ENCODE peak calls at places on chromosome 11, in eight cellular contexts. One of them, this sample, is unnamed. For H3K9me3, the result is how much of the 10 kb centered on the place peaks cover.

GRCh38 chr11:129225190-129225589 is 33.1 kb upstream of the ARHGAP32 start:
- DNase-seq in tibial artery: no peak
- DNase-seq in gastrocnemius medialis: no peak
- DNase-seq in IMR-90: peak
- DNase-seq in transverse colon: no peak
- DNase-seq in A549: no peak
- DNase-seq in tibial nerve: no peak
- DNase-seq in CD8-positive, alpha-beta T cell: no peak
- DNase-seq in this sample: no peak

GRCh38 chr11:13098067-13098466 is 89.0 kb downstream of the RASSF10 start:
- DNase-seq in tibial artery: no peak
- DNase-seq in gastrocnemius medialis: no peak
- DNase-seq in IMR-90: no peak
- DNase-seq in transverse colon: no peak
- DNase-seq in A549: peak
- DNase-seq in tibial nerve: no peak
- DNase-seq in CD8-positive, alpha-beta T cell: no peak
- DNase-seq in this sample: no peak

GRCh38 chr11:117479372-117479771 is 151.7 kb downstream of the CEP164 start:
- DNase-seq in tibial artery: no peak
- DNase-seq in gastrocnemius medialis: no peak
- DNase-seq in IMR-90: no peak
- DNase-seq in transverse colon: no peak
- DNase-seq in A549: no peak
- DNase-seq in tibial nerve: no peak
- DNase-seq in CD8-positive, alpha-beta T cell: no peak
- DNase-seq in this sample: no peak

GRCh38 chr11:12800032-12800671 is 125.9 kb downstream of the TEAD1 start:
- DNase-seq in tibial artery: no peak
- DNase-seq in gastrocnemius medialis: no peak
- DNase-seq in IMR-90: peak
- DNase-seq in transverse colon: peak
- DNase-seq in A549: peak
- DNase-seq in tibial nerve: no peak
- DNase-seq in CD8-positive, alpha-beta T cell: no peak
- DNase-seq in this sample: no peak

GRCh38 chr11:126310992-126311310 is 7.1 kb downstream of the DCPS start:
- DNase-seq in tibial artery: no peak
- DNase-seq in gastrocnemius medialis: no peak
- DNase-seq in IMR-90: peak
- DNase-seq in transverse colon: no peak
- DNase-seq in A549: no peak
- DNase-seq in tibial nerve: no peak
- DNase-seq in CD8-positive, alpha-beta T cell: no peak
- DNase-seq in this sample: no peak

GRCh38 chr11:77411717-77412441 is 62.0 kb downstream of the PAK1 start:
- DNase-seq in tibial artery: peak
- DNase-seq in gastrocnemius medialis: peak
- DNase-seq in IMR-90: peak
- DNase-seq in transverse colon: peak
- DNase-seq in A549: peak
- DNase-seq in tibial nerve: peak
- DNase-seq in CD8-positive, alpha-beta T cell: peak
- DNase-seq in this sample: peak

GRCh38 chr11:27087425-27087824 is 46.8 kb downstream of the BBOX1 start:
- DNase-seq in tibial artery: no peak
- DNase-seq in gastrocnemius medialis: no peak
- DNase-seq in IMR-90: peak
- DNase-seq in transverse colon: no peak
- DNase-seq in A549: no peak
- DNase-seq in tibial nerve: no peak
- DNase-seq in CD8-positive, alpha-beta T cell: no peak
- DNase-seq in this sample: no peak

GRCh38 chr11:673866-674265 is 21.2 kb downstream of the DEAF1 start:
- DNase-seq in tibial artery: no peak
- DNase-seq in gastrocnemius medialis: no peak
- DNase-seq in IMR-90: no peak
- DNase-seq in transverse colon: no peak
- DNase-seq in A549: no peak
- DNase-seq in tibial nerve: no peak
- DNase-seq in CD8-positive, alpha-beta T cell: no peak
- DNase-seq in this sample: no peak

GRCh38 chr11:88480217-88480616 is 142.7 kb upstream of the CTSC start:
- DNase-seq in tibial artery: no peak
- DNase-seq in gastrocnemius medialis: no peak
- DNase-seq in IMR-90: peak
- DNase-seq in transverse colon: no peak
- DNase-seq in A549: no peak
- DNase-seq in tibial nerve: no peak
- DNase-seq in CD8-positive, alpha-beta T cell: no peak
- DNase-seq in this sample: no peak

GRCh38 chr11:12724301-12725046 is 50.3 kb downstream of the TEAD1 start:
- DNase-seq in tibial artery: no peak
- DNase-seq in gastrocnemius medialis: peak
- DNase-seq in IMR-90: peak
- DNase-seq in transverse colon: peak
- DNase-seq in A549: peak
- DNase-seq in tibial nerve: peak
- DNase-seq in CD8-positive, alpha-beta T cell: no peak
- DNase-seq in this sample: peak

GRCh38 chr11:117384045-117384444 is 56.4 kb downstream of the CEP164 start:
- DNase-seq in tibial artery: no peak
- DNase-seq in gastrocnemius medialis: no peak
- DNase-seq in IMR-90: peak
- DNase-seq in transverse colon: no peak
- DNase-seq in A549: peak
- DNase-seq in tibial nerve: no peak
- DNase-seq in CD8-positive, alpha-beta T cell: no peak
- DNase-seq in this sample: no peak

GRCh38 chr11:6319001-6319878 is 1.1 kb downstream of the CAVIN3 start:
- DNase-seq in tibial artery: peak
- DNase-seq in gastrocnemius medialis: no peak
- DNase-seq in IMR-90: peak
- DNase-seq in transverse colon: peak
- DNase-seq in A549: peak
- DNase-seq in tibial nerve: peak
- DNase-seq in CD8-positive, alpha-beta T cell: no peak
- DNase-seq in this sample: peak

GRCh38 chr11:77144854-77145428 is 16.9 kb downstream of the MYO7A start:
- DNase-seq in tibial artery: no peak
- DNase-seq in gastrocnemius medialis: no peak
- DNase-seq in IMR-90: no peak
- DNase-seq in transverse colon: peak
- DNase-seq in A549: no peak
- DNase-seq in tibial nerve: no peak
- DNase-seq in CD8-positive, alpha-beta T cell: no peak
- DNase-seq in this sample: peak

GRCh38 chr11:98601181-98601773 is 419.5 kb upstream of the CNTN5 start:
- DNase-seq in tibial artery: no peak
- DNase-seq in gastrocnemius medialis: no peak
- DNase-seq in IMR-90: no peak
- DNase-seq in transverse colon: peak
- DNase-seq in A549: no peak
- DNase-seq in tibial nerve: no peak
- DNase-seq in CD8-positive, alpha-beta T cell: no peak
- DNase-seq in this sample: no peak

GRCh38 chr11:94219771-94220170 is 84.6 kb upstream of the IZUMO1R start:
- DNase-seq in tibial artery: no peak
- DNase-seq in gastrocnemius medialis: no peak
- DNase-seq in IMR-90: no peak
- DNase-seq in transverse colon: no peak
- DNase-seq in A549: no peak
- DNase-seq in tibial nerve: no peak
- DNase-seq in CD8-positive, alpha-beta T cell: no peak
- DNase-seq in this sample: no peak

GRCh38 chr11:69840371-69841169 is 21.4 kb upstream of the FGF3 start:
- DNase-seq in tibial artery: peak
- DNase-seq in gastrocnemius medialis: no peak
- DNase-seq in IMR-90: no peak
- DNase-seq in transverse colon: no peak
- DNase-seq in A549: no peak
- DNase-seq in tibial nerve: no peak
- DNase-seq in CD8-positive, alpha-beta T cell: no peak
- DNase-seq in this sample: no peak

GRCh38 chr11:62061356-62062222 is 62.2 kb upstream of the INCENP start:
- DNase-seq in tibial artery: no peak
- DNase-seq in gastrocnemius medialis: no peak
- DNase-seq in IMR-90: no peak
- DNase-seq in transverse colon: no peak
- DNase-seq in A549: no peak
- DNase-seq in tibial nerve: no peak
- DNase-seq in CD8-positive, alpha-beta T cell: no peak
- DNase-seq in this sample: no peak
- TF ChIP-seq CTCF in tibial artery: no peak
- TF ChIP-seq CTCF in gastrocnemius medialis: no peak
- TF ChIP-seq CTCF in IMR-90: no peak
- TF ChIP-seq CTCF in transverse colon: no peak
- TF ChIP-seq CTCF in A549: no peak
- TF ChIP-seq CTCF in tibial nerve: no peak
- TF ChIP-seq CTCF in CD8-positive, alpha-beta T cell: no peak
- TF ChIP-seq CTCF in this sample: no peak

GRCh38 chr11:67505605-67506396 is 638 bp upstream of the PITPNM1 start:
- DNase-seq in tibial artery: peak
- DNase-seq in gastrocnemius medialis: peak
- DNase-seq in IMR-90: peak
- DNase-seq in transverse colon: peak
- DNase-seq in A549: peak
- DNase-seq in tibial nerve: peak
- DNase-seq in CD8-positive, alpha-beta T cell: peak
- DNase-seq in this sample: peak
- H3K4me3 ChIP-seq in tibial artery: peak
- H3K4me3 ChIP-seq in gastrocnemius medialis: peak
- H3K4me3 ChIP-seq in IMR-90: peak
- H3K4me3 ChIP-seq in transverse colon: peak
- H3K4me3 ChIP-seq in A549: peak
- H3K4me3 ChIP-seq in tibial nerve: peak
- H3K4me3 ChIP-seq in CD8-positive, alpha-beta T cell: peak
- H3K4me3 ChIP-seq in this sample: no peak

DNA sequence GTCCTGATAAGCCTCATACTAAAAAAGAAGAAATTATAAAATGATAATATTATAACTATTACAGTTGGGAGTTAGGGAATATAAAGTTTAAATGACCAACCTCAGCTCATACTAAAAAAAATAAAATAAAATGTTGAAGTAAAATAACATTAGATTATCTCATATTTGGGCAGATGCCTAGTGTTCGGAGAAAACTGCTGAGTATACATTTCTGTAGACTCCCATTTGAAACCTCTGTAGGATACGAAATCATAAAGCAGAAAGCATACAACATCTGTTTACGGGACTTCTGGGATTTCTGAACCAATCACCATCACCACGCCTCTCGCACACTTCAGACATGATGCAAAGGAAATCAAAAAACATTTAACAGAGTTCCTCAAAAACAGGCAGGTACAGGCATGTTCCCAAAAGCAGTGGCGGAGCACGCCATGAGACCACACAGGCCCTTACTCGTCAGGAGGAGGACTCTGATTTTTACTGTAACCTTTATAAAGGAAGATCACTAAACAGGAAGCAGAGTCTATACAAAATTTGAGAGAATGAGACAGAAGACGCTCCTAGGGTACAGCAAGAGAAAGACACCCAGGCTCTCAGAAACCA is 8.6 kb downstream of the ZNF195 start:
- DNase-seq in tibial artery: no peak
- DNase-seq in gastrocnemius medialis: no peak
- DNase-seq in IMR-90: no peak
- DNase-seq in transverse colon: no peak
- DNase-seq in A549: no peak
- DNase-seq in tibial nerve: no peak
- DNase-seq in CD8-positive, alpha-beta T cell: no peak
- DNase-seq in this sample: no peak
- H3K9me3 ChIP-seq in tibial artery: under half
- H3K9me3 ChIP-seq in gastrocnemius medialis: under half
- H3K9me3 ChIP-seq in IMR-90: under half
- H3K9me3 ChIP-seq in transverse colon: under half
- H3K9me3 ChIP-seq in A549: half or more
- H3K9me3 ChIP-seq in tibial nerve: under half
- H3K9me3 ChIP-seq in CD8-positive, alpha-beta T cell: under half
- H3K9me3 ChIP-seq in this sample: under half

DNA sequence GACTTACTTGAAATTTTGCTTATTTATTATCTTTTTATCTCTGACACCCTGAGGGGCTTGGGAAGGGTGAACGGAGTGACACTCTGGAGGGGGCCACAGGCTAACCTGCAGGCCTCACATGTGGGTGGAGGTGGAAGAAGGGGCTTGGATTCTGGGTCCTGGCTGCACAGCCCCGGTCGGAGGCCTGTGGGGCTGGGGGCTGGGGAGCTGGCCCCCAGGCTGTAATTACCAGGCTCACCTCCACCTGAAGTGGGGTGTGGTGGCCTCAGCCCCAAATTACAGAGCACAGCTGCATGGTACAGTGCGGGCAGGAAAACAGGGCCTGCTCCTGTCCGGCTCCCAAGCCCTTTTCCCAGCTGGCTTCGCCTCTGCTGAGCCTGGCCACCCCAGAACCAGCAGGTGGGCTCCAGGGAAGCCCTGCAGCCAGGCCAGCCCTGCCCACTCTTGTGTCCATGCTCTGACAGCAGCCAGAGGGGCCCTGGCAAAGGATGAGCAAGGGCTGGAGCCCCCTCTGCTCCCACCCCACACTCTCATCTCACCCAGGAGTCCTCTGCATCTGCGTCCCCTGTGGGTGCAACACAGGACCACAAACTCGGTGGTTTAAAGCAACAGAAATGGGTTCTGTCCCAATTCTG is 48.0 kb downstream of the IGF2 start:
- DNase-seq in tibial artery: peak
- DNase-seq in gastrocnemius medialis: no peak
- DNase-seq in IMR-90: no peak
- DNase-seq in transverse colon: no peak
- DNase-seq in A549: no peak
- DNase-seq in tibial nerve: no peak
- DNase-seq in CD8-positive, alpha-beta T cell: no peak
- DNase-seq in this sample: no peak
- TF ChIP-seq CTCF in tibial artery: no peak
- TF ChIP-seq CTCF in gastrocnemius medialis: no peak
- TF ChIP-seq CTCF in IMR-90: no peak
- TF ChIP-seq CTCF in transverse colon: no peak
- TF ChIP-seq CTCF in A549: no peak
- TF ChIP-seq CTCF in tibial nerve: no peak
- TF ChIP-seq CTCF in CD8-positive, alpha-beta T cell: no peak
- TF ChIP-seq CTCF in this sample: no peak

GRCh38 chr11:101612481-101612880 is 28.7 kb upstream of the TRPC6 start:
- DNase-seq in tibial artery: no peak
- DNase-seq in gastrocnemius medialis: no peak
- DNase-seq in IMR-90: no peak
- DNase-seq in transverse colon: no peak
- DNase-seq in A549: no peak
- DNase-seq in tibial nerve: no peak
- DNase-seq in CD8-positive, alpha-beta T cell: no peak
- DNase-seq in this sample: no peak
- H3K4me3 ChIP-seq in tibial artery: no peak
- H3K4me3 ChIP-seq in gastrocnemius medialis: no peak
- H3K4me3 ChIP-seq in IMR-90: no peak
- H3K4me3 ChIP-seq in transverse colon: no peak
- H3K4me3 ChIP-seq in A549: no peak
- H3K4me3 ChIP-seq in tibial nerve: no peak
- H3K4me3 ChIP-seq in CD8-positive, alpha-beta T cell: no peak
- H3K4me3 ChIP-seq in this sample: no peak

GRCh38 chr11:2651826-2652237 is 48.0 kb downstream of the KCNQ1OT1 start:
- DNase-seq in tibial artery: no peak
- DNase-seq in gastrocnemius medialis: no peak
- DNase-seq in IMR-90: no peak
- DNase-seq in transverse colon: no peak
- DNase-seq in A549: no peak
- DNase-seq in tibial nerve: no peak
- DNase-seq in CD8-positive, alpha-beta T cell: no peak
- DNase-seq in this sample: no peak
- H3K9me3 ChIP-seq in tibial artery: under half
- H3K9me3 ChIP-seq in gastrocnemius medialis: under half
- H3K9me3 ChIP-seq in IMR-90: half or more
- H3K9me3 ChIP-seq in transverse colon: under half
- H3K9me3 ChIP-seq in A549: half or more
- H3K9me3 ChIP-seq in tibial nerve: under half
- H3K9me3 ChIP-seq in CD8-positive, alpha-beta T cell: under half
- H3K9me3 ChIP-seq in this sample: under half

This sample was measured in mucosa of descending colon.